ENCODE peak calls at places on chromosomes 11 and 22, in nine cellular contexts. G, T, M, B, F, E, N, C and W are unnamed samples.

GRCh38 chr22:27752771-27753170 is 48.8 kb downstream of the MN1 start:
- DNase-seq in G (no peak), T (no peak), M (no peak), B (no peak), F (peak; percentile 42), E (no peak), N (no peak), C (peak; percentile 91), W (peak; percentile 69)

GRCh38 chr11:11461473-11461872 is 108.4 kb upstream of the CSNK2A3 start:
- DNase-seq in G (peak; percentile 12), T (no peak), M (no peak), B (no peak), F (no peak), E (no peak), N (no peak), C (no peak), W (no peak)

GRCh38 chr11:3037041-3037944 is 19.9 kb downstream of the CARS1 start:
- DNase-seq in G (no peak), T (peak; percentile 73), M (peak; percentile 49), B (peak; percentile 94), F (peak; percentile 70), E (peak; percentile 40), N (peak; percentile 70), C (peak; percentile 69), W (no peak)

GRCh38 chr11:128593281-128593680 is 5.9 kb upstream of the ETS1 start:
- DNase-seq in G (no peak), T (peak; percentile 82), M (no peak), B (peak; percentile 91), F (peak; percentile 39), E (no peak), N (no peak), C (peak; percentile 24), W (peak; percentile 51)

GRCh38 chr11:34585870-34586654 is 34.8 kb upstream of the EHF start:
- DNase-seq in G (peak; percentile 20), T (peak; percentile 69), M (no peak), B (no peak), F (peak; percentile 70), E (no peak), N (peak; percentile 74), C (peak; percentile 68), W (no peak)

GRCh38 chr22:38031491-38031890 is 25.7 kb upstream of the PICK1 start:
- DNase-seq in G (no peak), T (no peak), M (no peak), B (peak; percentile 38), F (no peak), E (no peak), N (no peak), C (no peak), W (no peak)

GRCh38 chr11:134841972-134842371 is 429.9 kb upstream of the B3GAT1 start:
- DNase-seq in G (no peak), T (no peak), M (no peak), B (no peak), F (no peak), E (no peak), N (no peak), C (no peak), W (no peak)

GRCh38 chr22:30221121-30221992 is 25.2 kb downstream of the LIF start:
- DNase-seq in G (no peak), T (no peak), M (no peak), B (no peak), F (no peak), E (peak; percentile 59), N (no peak), C (no peak), W (no peak)

GRCh38 chr11:85783758-85784157 is 27.2 kb downstream of the SYTL2 start:
- DNase-seq in G (no peak), T (no peak), M (no peak), B (no peak), F (no peak), E (no peak), N (no peak), C (no peak), W (no peak)